ENCODE peak calls at places on chromosomes 2 and 18, in five cellular contexts. K, U, X, L and D are unnamed samples.

GRCh38 chr18:43662657-43663056 is 385.4 kb upstream of the SYT4 start:
- DNase-seq in K (peak; percentile 2), U (no peak), X (no peak), L (no peak), D (no peak)

GRCh38 chr2:32264422-32265149 is at the start of gene NLRC4:
- DNase-seq in K (no peak), U (no peak), X (no peak), L (no peak), D (no peak)

GRCh38 chr2:98269274-98269673 is 77.0 kb upstream of the CNGA3 start:
- DNase-seq in K (peak; percentile 69), U (no peak), X (no peak), L (no peak), D (no peak)

GRCh38 chr18:2845175-2845574 is 1.6 kb upstream of the EMILIN2 start:
- DNase-seq in K (no peak), U (no peak), X (no peak), L (no peak), D (no peak)

GRCh38 chr2:150041721-150042450 is 445.6 kb downstream of the RND3 start:
- DNase-seq in K (no peak), U (no peak), X (no peak), L (no peak), D (no peak)

GRCh38 chr2:168363382-168364092 is 92.5 kb upstream of the CERS6 start:
- DNase-seq in K (no peak), U (no peak), X (no peak), L (no peak), D (no peak)

GRCh38 chr2:74077636-74078035 is 70.1 kb downstream of the BOLA3 start:
- DNase-seq in K (peak; percentile 46), U (no peak), X (no peak), L (no peak), D (no peak)

GRCh38 chr2:23532311-23533013 is 147.5 kb downstream of the KLHL29 start:
- DNase-seq in K (peak; percentile 17), U (no peak), X (no peak), L (no peak), D (no peak)

GRCh38 chr18:32271649-32272324 is 81.9 kb downstream of the MEP1B start:
- DNase-seq in K (peak; percentile 56), U (no peak), X (no peak), L (peak; percentile 8), D (no peak)

GRCh38 chr18:56238576-56238975 is 399.8 kb downstream of the TXNL1 start:
- DNase-seq in K (no peak), U (no peak), X (no peak), L (no peak), D (no peak)

GRCh38 chr18:8661754-8662573 is 43.4 kb upstream of the MTCL1 start:
- DNase-seq in K (peak; percentile 28), U (peak; percentile 37), X (no peak), L (no peak), D (no peak)

GRCh38 chr2:177403822-177404221 is 11.2 kb downstream of the AGPS start:
- DNase-seq in K (no peak), U (no peak), X (no peak), L (no peak), D (no peak)

GRCh38 chr2:15975676-15976075 is 35.3 kb downstream of the MYCN start:
- DNase-seq in K (no peak), U (no peak), X (no peak), L (no peak), D (no peak)

GRCh38 chr2:142879191-142879590 is 1.7 kb downstream of the KYNU start:
- DNase-seq in K (no peak), U (no peak), X (no peak), L (no peak), D (no peak)

GRCh38 chr18:65363911-65364632 is 386.7 kb upstream of the CDH7 start:
- DNase-seq in K (no peak), U (no peak), X (no peak), L (no peak), D (no peak)

GRCh38 chr18:32158108-32158624 is 31.7 kb upstream of the MEP1B start:
- DNase-seq in K (peak; percentile 92), U (peak; percentile 83), X (peak; percentile 63), L (peak; percentile 78), D (peak; percentile 72)

GRCh38 chr2:6773007-6773693 is 92.6 kb downstream of the CMPK2 start:
- DNase-seq in K (peak; percentile 76), U (peak; percentile 66), X (peak; percentile 52), L (peak; percentile 46), D (peak; percentile 92)

GRCh38 chr2:40240067-40240466 is 211.8 kb downstream of the SLC8A1 start:
- DNase-seq in K (no peak), U (peak; percentile 39), X (peak; percentile 86), L (peak; percentile 71), D (no peak)

GRCh38 chr2:101150306-101151140 is 659 bp downstream of the TBC1D8 start:
- DNase-seq in K (peak; percentile 56), U (peak; percentile 57), X (peak; percentile 34), L (peak; percentile 54), D (peak; percentile 86)

GRCh38 chr2:9278439-9278838 is 71.8 kb downstream of the ASAP2 start:
- DNase-seq in K (no peak), U (no peak), X (no peak), L (no peak), D (no peak)

GRCh38 chr2:158994920-158995676 is 26.7 kb downstream of the TANC1 start:
- DNase-seq in K (peak; percentile 95), U (no peak), X (no peak), L (no peak), D (no peak)

GRCh38 chr2:212908682-212909435 is 242.6 kb downstream of the IKZF2 start:
- DNase-seq in K (no peak), U (no peak), X (no peak), L (no peak), D (no peak)

GRCh38 chr2:238231251-238231793 is 8.5 kb downstream of the HES6 start:
- DNase-seq in K (peak; percentile 72), U (peak; percentile 75), X (peak; percentile 74), L (peak; percentile 66), D (peak; percentile 85)

GRCh38 chr2:29733945-29734344 is 187.4 kb downstream of the ALK start:
- DNase-seq in K (no peak), U (no peak), X (no peak), L (peak; percentile 10), D (no peak)

GRCh38 chr2:163465440-163465839 is 270.4 kb downstream of the FIGN start:
- DNase-seq in K (no peak), U (no peak), X (no peak), L (no peak), D (no peak)

GRCh38 chr18:34772887-34773286 is 62.8 kb downstream of the DTNA start:
- DNase-seq in K (no peak), U (no peak), X (no peak), L (no peak), D (no peak)

GRCh38 chr2:177245010-177245422 is 19.5 kb downstream of the NFE2L2 start:
- DNase-seq in K (no peak), U (no peak), X (no peak), L (no peak), D (no peak)

GRCh38 chr18:49764032-49764431 is 49.3 kb downstream of the ACAA2 start:
- DNase-seq in K (no peak), U (no peak), X (no peak), L (peak; percentile 98), D (no peak)

GRCh38 chr2:147236601-147237000 is 608.2 kb upstream of the ACVR2A start:
- DNase-seq in K (no peak), U (no peak), X (no peak), L (no peak), D (no peak)

GRCh38 chr2:20553580-20553979 is 97.3 kb downstream of the HS1BP3 start:
- DNase-seq in K (no peak), U (no peak), X (no peak), L (no peak), D (no peak)

GRCh38 chr2:102154364-102154763 is 11.8 kb downstream of the IL1R1 start:
- DNase-seq in K (no peak), U (no peak), X (no peak), L (no peak), D (no peak)

GRCh38 chr2:78465707-78466106 is 559.8 kb upstream of the REG3G start:
- DNase-seq in K (no peak), U (no peak), X (no peak), L (no peak), D (no peak)

GRCh38 chr18:9688036-9688741 is 19.9 kb upstream of the RAB31 start:
- DNase-seq in K (no peak), U (no peak), X (no peak), L (no peak), D (no peak)

DNA sequence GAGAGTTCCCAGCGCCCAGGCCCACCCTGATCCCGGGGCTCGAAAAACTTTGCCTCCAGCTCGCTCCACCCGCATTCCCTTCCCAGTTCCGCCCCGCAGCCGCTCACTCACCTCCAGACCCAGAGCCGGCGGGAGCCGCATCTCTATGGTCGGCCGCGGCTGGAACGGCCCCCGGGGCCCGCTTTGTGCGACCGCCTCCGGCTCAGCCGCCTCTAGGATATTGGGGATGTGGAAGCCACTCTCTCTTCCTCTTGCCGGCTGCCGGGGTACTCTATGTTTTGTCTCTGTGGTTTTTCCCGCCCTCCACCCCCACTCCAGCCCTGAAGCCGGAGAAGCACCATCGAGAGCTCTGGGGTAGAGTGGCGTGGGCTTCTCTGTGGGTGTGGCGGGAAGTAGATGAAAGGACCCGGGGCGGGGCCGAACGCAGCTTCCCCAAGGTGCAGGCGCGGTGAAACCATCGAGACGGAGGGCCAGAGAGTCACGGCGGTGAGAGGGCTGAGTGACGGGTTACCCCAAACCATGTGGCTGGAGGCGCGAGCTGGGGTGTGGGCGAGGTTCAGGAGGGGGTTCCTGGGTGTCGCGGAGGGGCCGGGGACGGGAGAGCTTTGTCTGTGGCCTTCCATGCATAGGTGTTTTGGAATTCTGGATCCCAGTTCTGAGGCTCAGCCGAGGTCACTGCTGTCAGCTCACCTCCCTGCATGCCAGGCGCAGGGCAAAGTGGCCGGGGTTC is at the start of the genes BCS1L and ZNF142:
- DNase-seq in K (peak; percentile 91), U (peak; percentile 92), X (peak; percentile 93), L (peak; percentile 94), D (peak; percentile 93)
- H3K27ac ChIP-seq in K (peak within 1 kb of the TSS; percentile 19), U (peak within 1 kb of the TSS; percentile 82), X (peak within 1 kb of the TSS; percentile 89), L (no peak within 1 kb of the TSS), D (peak within 1 kb of the TSS; percentile 50)

GRCh38 chr2:217801115-217801531 is 201.7 kb downstream of the TNS1 start:
- DNase-seq in K (no peak), U (no peak), X (peak; percentile 28), L (no peak), D (no peak)
- H3K36me3 ChIP-seq in K (no peaks in the 10 kb centered on the region), U (peaks cover 17% of the 10 kb centered on the region), X (peaks cover 41% of the 10 kb centered on the region), L (peaks cover 28% of the 10 kb centered on the region), D (no peaks in the 10 kb centered on the region)

GRCh38 chr2:144503221-144503620 is 16.7 kb downstream of the ZEB2 start:
- DNase-seq in K (no peak), U (no peak), X (no peak), L (no peak), D (no peak)
- H3K4me1 ChIP-seq in K (peaks cover 72% of the 10 kb centered on the region), U (no peaks in the 10 kb centered on the region), X (peaks cover 72% of the 10 kb centered on the region), L (peaks cover 8% of the 10 kb centered on the region), D (peaks cover 90% of the 10 kb centered on the region)

GRCh38 chr18:25674183-25674582 is 322.2 kb upstream of the ZNF521 start:
- DNase-seq in K (no peak), U (no peak), X (no peak), L (no peak), D (no peak)

GRCh38 chr18:25672490-25672889 is 320.5 kb upstream of the ZNF521 start:
- DNase-seq in K (no peak), U (no peak), X (no peak), L (no peak), D (no peak)

GRCh38 chr18:25678226-25678625 is 326.3 kb upstream of the ZNF521 start:
- DNase-seq in K (no peak), U (no peak), X (no peak), L (no peak), D (no peak)

GRCh38 chr18:25669741-25670140 is 317.8 kb upstream of the ZNF521 start:
- DNase-seq in K (no peak), U (no peak), X (no peak), L (no peak), D (no peak)

GRCh38 chr18:25675123-25675850 is 323.3 kb upstream of the ZNF521 start:
- DNase-seq in K (no peak), U (no peak), X (no peak), L (no peak), D (no peak)
- H3K27ac ChIP-seq in K (no peak overlapping the region), U (no peak overlapping the region), X (no peak overlapping the region), L (no peak overlapping the region), D (no peak overlapping the region)